ENCODE peak calls at places on chromosomes 16 and 17, in seven cellular contexts. One of them, this sample, is unnamed.

GRCh38 chr16:87602821-87603683 is 744 bp downstream of the JPH3 start:
- DNase-seq in H54: no peak
- DNase-seq in T follicular helper cell: no peak
- DNase-seq in prostate gland: no peak
- DNase-seq in stimulated activated CD4-positive, alpha-beta T cell treated with anti-CD3 and anti-CD28 coated beads, Interleukin-4, amount 100 ng/mL, for 1 hour: no peak
- DNase-seq in fibroblast of the aortic adventitia: no peak
- DNase-seq in NCI-H1436: no peak
- DNase-seq in this sample: no peak

GRCh38 chr16:55471448-55472097 is 7.4 kb upstream of the MMP2 start:
- DNase-seq in H54: no peak
- DNase-seq in T follicular helper cell: no peak
- DNase-seq in prostate gland: no peak
- DNase-seq in stimulated activated CD4-positive, alpha-beta T cell treated with anti-CD3 and anti-CD28 coated beads, Interleukin-4, amount 100 ng/mL, for 1 hour: no peak
- DNase-seq in fibroblast of the aortic adventitia: peak; percentile 92
- DNase-seq in NCI-H1436: no peak
- DNase-seq in this sample: no peak

GRCh38 chr17:82662711-82663261 is 14.5 kb upstream of the WDR45B start:
- DNase-seq in H54: no peak
- DNase-seq in T follicular helper cell: no peak
- DNase-seq in prostate gland: no peak
- DNase-seq in stimulated activated CD4-positive, alpha-beta T cell treated with anti-CD3 and anti-CD28 coated beads, Interleukin-4, amount 100 ng/mL, for 1 hour: no peak
- DNase-seq in fibroblast of the aortic adventitia: no peak
- DNase-seq in NCI-H1436: no peak
- DNase-seq in this sample: no peak

GRCh38 chr17:78276499-78276898 is 45.1 kb downstream of the TMEM235 start:
- DNase-seq in H54: no peak
- DNase-seq in T follicular helper cell: no peak
- DNase-seq in prostate gland: no peak
- DNase-seq in stimulated activated CD4-positive, alpha-beta T cell treated with anti-CD3 and anti-CD28 coated beads, Interleukin-4, amount 100 ng/mL, for 1 hour: no peak
- DNase-seq in fibroblast of the aortic adventitia: no peak
- DNase-seq in NCI-H1436: no peak
- DNase-seq in this sample: no peak

GRCh38 chr16:14289692-14290340 is 218.7 kb downstream of the MRTFB start:
- DNase-seq in H54: peak; percentile 51
- DNase-seq in T follicular helper cell: no peak
- DNase-seq in prostate gland: no peak
- DNase-seq in stimulated activated CD4-positive, alpha-beta T cell treated with anti-CD3 and anti-CD28 coated beads, Interleukin-4, amount 100 ng/mL, for 1 hour: peak; percentile 26
- DNase-seq in fibroblast of the aortic adventitia: no peak
- DNase-seq in NCI-H1436: no peak
- DNase-seq in this sample: peak; percentile 21

GRCh38 chr16:14121872-14122271 is 50.8 kb downstream of the MRTFB start:
- DNase-seq in H54: no peak
- DNase-seq in T follicular helper cell: no peak
- DNase-seq in prostate gland: no peak
- DNase-seq in stimulated activated CD4-positive, alpha-beta T cell treated with anti-CD3 and anti-CD28 coated beads, Interleukin-4, amount 100 ng/mL, for 1 hour: no peak
- DNase-seq in fibroblast of the aortic adventitia: no peak
- DNase-seq in NCI-H1436: no peak
- DNase-seq in this sample: no peak

GRCh38 chr16:66918355-66918754 is 330 bp downstream of the CDH16 start:
- DNase-seq in H54: no peak
- DNase-seq in T follicular helper cell: no peak
- DNase-seq in prostate gland: no peak
- DNase-seq in stimulated activated CD4-positive, alpha-beta T cell treated with anti-CD3 and anti-CD28 coated beads, Interleukin-4, amount 100 ng/mL, for 1 hour: no peak
- DNase-seq in fibroblast of the aortic adventitia: no peak
- DNase-seq in NCI-H1436: no peak
- DNase-seq in this sample: no peak

GRCh38 chr17:7043544-7044268 is at the start of gene SLC16A11:
- DNase-seq in H54: no peak
- DNase-seq in T follicular helper cell: no peak
- DNase-seq in prostate gland: no peak
- DNase-seq in stimulated activated CD4-positive, alpha-beta T cell treated with anti-CD3 and anti-CD28 coated beads, Interleukin-4, amount 100 ng/mL, for 1 hour: peak; percentile 48
- DNase-seq in fibroblast of the aortic adventitia: peak; percentile 31
- DNase-seq in NCI-H1436: peak; percentile 91
- DNase-seq in this sample: peak; percentile 59

This sample was measured in stomach.